ENCODE peak calls at places on chromosomes 16 and 17, in six cellular contexts. O is NAMALWA, A is IMR-90, L is CMK, J is T-helper 2 cell, F is left cardiac atrium. X is an unnamed sample.

GRCh38 chr17:3005696-3006095 is 57.7 kb downstream of the OR1D5 start:
- DNase-seq in O (no peak), A (no peak), L (no peak), J (no peak), F (no peak), X (no peak)

GRCh38 chr16:1572664-1573063 is 39.2 kb downstream of the TMEM204 start:
- DNase-seq in O (no peak), A (no peak), L (no peak), J (no peak), F (no peak), X (no peak)

GRCh38 chr16:12538667-12539081 is 265.0 kb downstream of the CPPED1 start:
- DNase-seq in O (no peak), A (no peak), L (no peak), J (no peak), F (no peak), X (no peak)

GRCh38 chr17:2814499-2815341 is 18.5 kb downstream of the RAP1GAP2 start:
- DNase-seq in O (peak), A (no peak), L (no peak), J (peak), F (peak), X (no peak)

GRCh38 chr17:80441133-80441578 is 26.2 kb downstream of the ENDOV start:
- DNase-seq in O (peak), A (peak), L (no peak), J (peak), F (peak), X (no peak)

GRCh38 chr17:3770471-3770870 is 30.5 kb downstream of the ITGAE start:
- DNase-seq in O (peak), A (no peak), L (no peak), J (no peak), F (no peak), X (no peak)

GRCh38 chr16:89706446-89707260 is 5.1 kb upstream of the SPATA2L start:
- DNase-seq in O (no peak), A (no peak), L (no peak), J (no peak), F (no peak), X (peak)

GRCh38 chr17:27743288-27743885 is 56.9 kb downstream of the NOS2 start:
- DNase-seq in O (no peak), A (no peak), L (no peak), J (no peak), F (no peak), X (no peak)

GRCh38 chr16:74677868-74678267 is 11.2 kb upstream of the RFWD3 start:
- DNase-seq in O (no peak), A (no peak), L (no peak), J (no peak), F (no peak), X (no peak)

GRCh38 chr16:27222499-27223225 is 19.3 kb downstream of the KDM8 start:
- DNase-seq in O (no peak), A (peak), L (no peak), J (no peak), F (peak), X (no peak)

GRCh38 chr16:67726106-67727034 is 7.3 kb upstream of the GFOD2 start:
- DNase-seq in O (no peak), A (peak), L (no peak), J (no peak), F (no peak), X (no peak)

GRCh38 chr17:11935734-11936406 is 61.4 kb downstream of the ZNF18 start:
- DNase-seq in O (peak), A (peak), L (peak), J (no peak), F (peak), X (peak)

GRCh38 chr17:81960130-81960958 is 643 bp downstream of the NOTUM start:
- DNase-seq in O (no peak), A (no peak), L (no peak), J (no peak), F (no peak), X (no peak)

GRCh38 chr16:27735031-27735430 is 185.1 kb downstream of the KATNIP start:
- DNase-seq in O (no peak), A (no peak), L (no peak), J (no peak), F (no peak), X (no peak)

X was measured in caudate nucleus.